ENCODE peak calls at places on chromosomes 1 and 21, in five cellular contexts. O is choroid plexus epithelial cell, V is SJSA1, L is NCI-H774, G is left colon. B is an unnamed sample.

GRCh38 chr1:114668784-114669561 is 876 bp downstream of the DENND2C start:
- DNase-seq in O (peak; percentile 7), V (no peak), G (no peak), L (no peak), B (no peak)

GRCh38 chr1:91583326-91583755 is 82.7 kb downstream of the CDC7 start:
- DNase-seq in O (no peak), L (no peak), V (no peak), G (peak; percentile 36), B (no peak)

GRCh38 chr1:29171089-29171488 is 10.6 kb downstream of the SRSF4 start:
- DNase-seq in V (no peak), O (peak; percentile 55), L (no peak), G (no peak), B (no peak)

GRCh38 chr1:161843156-161843555 is 77.0 kb downstream of the ATF6 start:
- DNase-seq in L (no peak), G (no peak), V (no peak), O (no peak), B (no peak)

GRCh38 chr1:93851878-93852277 is 27.1 kb downstream of the DNTTIP2 start:
- DNase-seq in V (no peak), G (no peak), O (no peak), L (no peak), B (no peak)

GRCh38 chr1:245062906-245063305 is 91.9 kb upstream of the KIF26B start:
- DNase-seq in O (no peak), G (no peak), V (no peak), L (no peak), B (no peak)

GRCh38 chr1:156581661-156582387 is 2.3 kb downstream of the TTC24 start:
- DNase-seq in O (no peak), V (no peak), G (no peak), L (no peak), B (no peak)

GRCh38 chr1:29964718-29965533 is 728.6 kb downstream of the PTPRU start:
- DNase-seq in L (no peak), O (no peak), V (peak; percentile 12), G (no peak), B (no peak)

GRCh38 chr1:202146993-202147392 is 2.5 kb upstream of the ARL8A start:
- DNase-seq in G (no peak), V (no peak), L (no peak), O (no peak), B (no peak)

GRCh38 chr1:234602334-234603220 is 7.4 kb downstream of the IRF2BP2 start:
- DNase-seq in L (peak; percentile 71), V (peak; percentile 77), O (peak; percentile 94), G (peak; percentile 66), B (peak; percentile 71)

GRCh38 chr1:86503477-86504129 is 34.9 kb downstream of the CLCA1 start:
- DNase-seq in V (no peak), L (no peak), G (peak; percentile 56), O (peak; percentile 28), B (no peak)

GRCh38 chr21:38913120-38913975 is 107.6 kb downstream of the ETS2 start:
- DNase-seq in V (peak; percentile 68), L (peak; percentile 82), O (peak; percentile 70), G (peak; percentile 95), B (peak; percentile 77)

GRCh38 chr1:2596530-2597333 is 10.2 kb downstream of the PRXL2B start:
- DNase-seq in V (no peak), L (no peak), O (no peak), G (no peak), B (no peak)

GRCh38 chr1:173222149-173223030 is 15.3 kb upstream of the TNFSF4 start:
- DNase-seq in O (no peak), V (no peak), G (no peak), L (no peak), B (no peak)

GRCh38 chr1:9655127-9655723 is 3.7 kb downstream of the PIK3CD start:
- DNase-seq in L (no peak), G (no peak), V (no peak), O (no peak), B (no peak)

GRCh38 chr1:153217212-153217611 is at the start of gene PRR9:
- DNase-seq in G (no peak), L (no peak), O (no peak), V (no peak), B (no peak)

GRCh38 chr21:38460171-38460742 is 38.0 kb downstream of the ERG start:
- DNase-seq in G (no peak), L (no peak), O (peak; percentile 81), V (peak; percentile 63), B (no peak)